ENCODE peak calls at places on chromosomes 3 and 15, in five cellular contexts. U, H, G, N and A are unnamed samples.

GRCh38 chr15:73249499-73249898 is 119.3 kb downstream of the HCN4 start:
- DNase-seq in U (no peak), H (no peak), G (no peak), N (no peak), A (no peak)

GRCh38 chr15:51288143-51289065 is 50.0 kb downstream of the CYP19A1 start:
- DNase-seq in U (peak), H (no peak), G (no peak), N (no peak), A (peak)

GRCh38 chr3:100335137-100335833 is 728 bp downstream of the NIT2 start:
- DNase-seq in U (no peak), H (no peak), G (no peak), N (peak), A (peak)

GRCh38 chr3:78940128-78940527 is 827.7 kb downstream of the ROBO1 start:
- DNase-seq in U (no peak), H (no peak), G (no peak), N (no peak), A (no peak)

GRCh38 chr3:50210176-50210509 is 5.1 kb downstream of the SLC38A3 start:
- DNase-seq in U (no peak), H (no peak), G (peak), N (no peak), A (no peak)

GRCh38 chr3:20104167-20104661 is 64.0 kb downstream of the KAT2B start:
- DNase-seq in U (no peak), H (no peak), G (peak), N (no peak), A (no peak)

GRCh38 chr15:81450721-81451120 is 76.7 kb upstream of the TMC3 start:
- DNase-seq in U (no peak), H (no peak), G (no peak), N (no peak), A (no peak)

GRCh38 chr15:92247649-92248242 is 145.9 kb upstream of the ST8SIA2 start:
- DNase-seq in U (no peak), H (no peak), G (no peak), N (no peak), A (no peak)

GRCh38 chr3:143972155-143972494 is 502 bp downstream of the DIPK2A start:
- DNase-seq in U (no peak), H (no peak), G (no peak), N (no peak), A (no peak)

GRCh38 chr15:92009162-92009561 is 155.7 kb downstream of the SLCO3A1 start:
- DNase-seq in U (no peak), H (no peak), G (no peak), N (no peak), A (no peak)

GRCh38 chr3:129182390-129183180 is 1.1 kb downstream of the CNBP start:
- DNase-seq in U (peak), H (no peak), G (peak), N (no peak), A (peak)

GRCh38 chr3:119658994-119659393 is 1.4 kb downstream of the POPDC2 start:
- DNase-seq in U (no peak), H (no peak), G (no peak), N (no peak), A (no peak)

GRCh38 chr15:67420137-67420536 is 100.8 kb upstream of the C15orf61 start:
- DNase-seq in U (no peak), H (no peak), G (no peak), N (no peak), A (no peak)

GRCh38 chr15:67422296-67422695 is 98.6 kb upstream of the C15orf61 start:
- DNase-seq in U (no peak), H (no peak), G (no peak), N (no peak), A (no peak)

GRCh38 chr15:67416891-67417290 is 104.0 kb upstream of the C15orf61 start:
- DNase-seq in U (no peak), H (no peak), G (no peak), N (no peak), A (no peak)

GRCh38 chr15:67421105-67421504 is 99.8 kb upstream of the C15orf61 start:
- DNase-seq in U (no peak), H (no peak), G (no peak), N (no peak), A (no peak)

GRCh38 chr15:67419705-67420104 is 101.2 kb upstream of the C15orf61 start:
- DNase-seq in U (no peak), H (no peak), G (no peak), N (no peak), A (no peak)
- H3K4me3 ChIP-seq in U (no peak), H (no peak), G (no peak), N (no peak), A (no peak)

GRCh38 chr15:85010472-85011209 is 29.0 kb downstream of the PDE8A start:
- DNase-seq in U (peak), H (no peak), G (no peak), N (no peak), A (peak)
- TF ChIP-seq CTCF in U (no peak), H (no peak), G (no peak), N (no peak), A (peak)

GRCh38 chr3:195258449-195259145 is 12.4 kb downstream of the XXYLT1 start:
- DNase-seq in U (no peak), H (no peak), G (no peak), N (no peak), A (no peak)
- H3K4me3 ChIP-seq in U (peak), H (no peak), G (no peak), N (no peak), A (no peak)

GRCh38 chr15:34213690-34214089 is 3.8 kb upstream of the KATNBL1 start:
- DNase-seq in U (no peak), H (no peak), G (no peak), N (no peak), A (no peak)
- TF ChIP-seq CTCF in U (no peak), H (no peak), G (no peak), N (no peak), A (no peak)

GRCh38 chr3:43871627-43872245 is 181.0 kb downstream of the ABHD5 start:
- DNase-seq in U (no peak), H (no peak), G (no peak), N (no peak), A (peak)

GRCh38 chr3:43870844-43871626 is 180.3 kb downstream of the ABHD5 start:
- DNase-seq in U (peak), H (no peak), G (no peak), N (no peak), A (no peak)

GRCh38 chr3:43870110-43870509 is 179.4 kb downstream of the ABHD5 start:
- DNase-seq in U (peak), H (no peak), G (no peak), N (no peak), A (peak)

GRCh38 chr3:43867673-43868072 is 176.9 kb downstream of the ABHD5 start:
- DNase-seq in U (peak), H (no peak), G (no peak), N (no peak), A (peak)

DNA sequence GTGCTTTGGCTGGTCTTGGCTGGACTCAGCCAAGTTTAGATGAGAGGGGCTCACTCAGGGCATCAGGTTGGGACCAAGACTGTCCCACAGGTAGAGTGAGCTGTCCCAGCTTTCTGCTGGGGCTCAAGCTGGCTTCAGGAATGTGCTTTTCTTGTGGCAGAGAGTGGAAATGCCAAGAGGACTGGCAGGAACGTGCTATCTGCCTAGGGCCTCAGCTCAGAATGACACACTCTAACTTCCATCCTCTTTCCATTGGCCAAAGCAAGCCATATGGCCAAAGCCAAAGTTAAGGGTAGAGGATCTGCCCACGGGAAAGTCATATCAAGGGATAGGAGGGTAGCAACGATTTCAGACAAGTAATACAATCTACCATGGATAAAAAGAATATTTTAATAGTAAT is 178.8 kb downstream of the ABHD5 start:
- DNase-seq in U (no peak), H (no peak), G (no peak), N (no peak), A (no peak)
- H3K4me3 ChIP-seq in U (no peak), H (no peak), G (no peak), N (no peak), A (no peak)

DNA sequence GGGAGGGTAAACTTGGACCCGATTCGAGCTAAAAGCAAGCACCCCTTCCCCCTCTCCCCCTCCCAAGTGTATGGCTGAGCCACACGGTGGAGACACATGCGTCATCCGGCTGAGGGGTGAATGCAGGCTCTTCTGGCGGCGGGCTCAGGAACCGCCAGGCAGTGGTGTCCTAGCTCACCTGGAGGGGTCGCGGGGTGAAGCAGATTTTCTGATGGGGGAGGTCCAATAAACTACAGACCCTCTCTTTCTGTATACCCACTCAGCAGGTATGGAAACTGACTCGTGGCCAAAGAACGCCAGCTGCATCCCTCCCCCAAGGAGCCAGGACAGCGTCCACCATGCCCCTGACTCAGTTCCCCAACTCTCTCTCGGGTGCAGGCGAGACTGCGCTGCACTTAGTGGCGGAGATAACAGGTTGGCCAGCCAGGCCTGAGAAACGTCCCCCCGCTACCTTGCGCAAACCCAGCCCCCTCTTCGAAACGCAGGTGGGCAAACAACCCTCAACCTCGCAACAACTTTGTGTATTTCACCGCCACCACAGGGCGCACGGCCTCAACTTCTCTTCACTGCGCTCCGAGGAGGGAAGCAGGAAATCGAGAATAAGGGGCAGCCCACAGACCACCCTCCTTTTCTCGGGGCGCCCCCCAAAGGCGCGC is 1.3 kb downstream of the MAGI1 start:
- DNase-seq in U (peak), H (peak), G (no peak), N (peak), A (peak)
- TF ChIP-seq CTCF in U (peak), H (peak), G (no peak), N (peak), A (peak)

GRCh38 chr3:126551839-126552687 is 6.7 kb downstream of the C3orf22 start:
- DNase-seq in U (no peak), H (no peak), G (no peak), N (peak), A (no peak)
- H3K4me3 ChIP-seq in U (no peak), H (no peak), G (no peak), N (no peak), A (no peak)

GRCh38 chr3:23884481-23884880 is 32.3 kb downstream of the NKIRAS1 start:
- DNase-seq in U (no peak), H (no peak), G (no peak), N (no peak), A (peak)
- TF ChIP-seq CTCF in U (peak), H (peak), G (no peak), N (no peak), A (peak)